ENCODE peak calls at places on chromosomes 2 and 18, in nine cellular contexts. H, G, I, Y, W, T, Q, D and M are unnamed samples.

GRCh38 chr2:59182249-59182648 is 941.1 kb upstream of the FANCL start:
- DNase-seq in H (no peak), G (peak), I (no peak), Y (no peak), W (no peak), T (peak), Q (no peak), D (peak), M (no peak)

GRCh38 chr18:54023471-54023870 is 201.0 kb downstream of the MBD2 start:
- DNase-seq in H (no peak), G (no peak), I (no peak), Y (no peak), W (no peak), T (no peak), Q (no peak), D (no peak), M (no peak)

GRCh38 chr18:58632557-58632956 is 3.7 kb upstream of the ALPK2 start:
- DNase-seq in H (no peak), G (no peak), I (no peak), Y (peak), W (no peak), T (no peak), Q (no peak), D (no peak), M (no peak)

GRCh38 chr2:196229013-196229412 is 57.6 kb upstream of the STK17B start:
- DNase-seq in H (no peak), G (no peak), I (no peak), Y (no peak), W (no peak), T (no peak), Q (no peak), D (no peak), M (no peak)

GRCh38 chr2:120555066-120555465 is 180.6 kb upstream of the GLI2 start:
- DNase-seq in H (no peak), G (no peak), I (no peak), Y (no peak), W (no peak), T (no peak), Q (no peak), D (no peak), M (no peak)

GRCh38 chr2:45889053-45889452 is 237.6 kb downstream of the PRKCE start:
- DNase-seq in H (no peak), G (peak), I (peak), Y (peak), W (no peak), T (peak), Q (no peak), D (no peak), M (peak)

GRCh38 chr18:73869182-73869581 is 278.5 kb downstream of the FBXO15 start:
- DNase-seq in H (no peak), G (no peak), I (no peak), Y (no peak), W (no peak), T (no peak), Q (no peak), D (no peak), M (no peak)

GRCh38 chr2:153872311-153873061 is 764 bp downstream of the GALNT13 start:
- DNase-seq in H (no peak), G (peak), I (no peak), Y (no peak), W (no peak), T (peak), Q (peak), D (no peak), M (no peak)

GRCh38 chr2:45014016-45014702 is 4.9 kb upstream of the SIX2 start:
- DNase-seq in H (peak), G (peak), I (peak), Y (peak), W (no peak), T (peak), Q (peak), D (peak), M (no peak)

GRCh38 chr18:6039055-6039454 is 143.7 kb upstream of the TMEM200C start:
- DNase-seq in H (no peak), G (no peak), I (no peak), Y (no peak), W (no peak), T (no peak), Q (no peak), D (no peak), M (no peak)

GRCh38 chr2:143730155-143730949 is 601.1 kb downstream of the ARHGAP15 start:
- DNase-seq in H (no peak), G (no peak), I (no peak), Y (no peak), W (no peak), T (no peak), Q (no peak), D (no peak), M (no peak)

GRCh38 chr2:108620656-108621055 is 86.4 kb downstream of the LIMS1 start:
- DNase-seq in H (no peak), G (no peak), I (no peak), Y (no peak), W (no peak), T (no peak), Q (no peak), D (no peak), M (no peak)

GRCh38 chr18:36561046-36561445 is 263.5 kb downstream of the FHOD3 start:
- DNase-seq in H (no peak), G (no peak), I (no peak), Y (no peak), W (no peak), T (no peak), Q (no peak), D (no peak), M (no peak)

GRCh38 chr2:172996387-172996961 is 79.2 kb upstream of the MAP3K20 start:
- DNase-seq in H (no peak), G (no peak), I (no peak), Y (no peak), W (no peak), T (no peak), Q (no peak), D (no peak), M (no peak)

GRCh38 chr2:200278694-200279316 is 27.7 kb upstream of the SPATS2L start:
- DNase-seq in H (no peak), G (no peak), I (no peak), Y (no peak), W (no peak), T (no peak), Q (no peak), D (no peak), M (no peak)

GRCh38 chr2:217906787-217907186 is 96.0 kb downstream of the TNS1 start:
- DNase-seq in H (no peak), G (no peak), I (no peak), Y (peak), W (no peak), T (no peak), Q (peak), D (no peak), M (no peak)
- H3K27ac ChIP-seq in H (peak), G (no peak), I (peak), Y (peak), W (peak), T (no peak), Q (no peak), D (peak), M (no peak)

GRCh38 chr2:63486861-63487290 is 101.4 kb downstream of the WDPCP start:
- DNase-seq in H (no peak), G (peak), I (no peak), Y (no peak), W (no peak), T (peak), Q (no peak), D (no peak), M (no peak)
- TF ChIP-seq CTCF in H (no peak), G (no peak), I (no peak), Y (no peak), W (no peak), T (peak), Q (no peak), D (peak), M (no peak)

GRCh38 chr2:54503828-54504227 is 47.7 kb downstream of the SPTBN1 start:
- DNase-seq in H (no peak), G (no peak), I (no peak), Y (no peak), W (no peak), T (no peak), Q (no peak), D (no peak), M (no peak)

GRCh38 chr2:54504866-54505265 is 48.7 kb downstream of the SPTBN1 start:
- DNase-seq in H (no peak), G (no peak), I (no peak), Y (no peak), W (no peak), T (no peak), Q (no peak), D (no peak), M (no peak)

GRCh38 chr2:54512663-54513363 is 56.7 kb downstream of the SPTBN1 start:
- DNase-seq in H (no peak), G (no peak), I (no peak), Y (no peak), W (no peak), T (no peak), Q (no peak), D (no peak), M (no peak)

GRCh38 chr2:54512183-54512582 is 56.1 kb downstream of the SPTBN1 start:
- DNase-seq in H (no peak), G (no peak), I (no peak), Y (no peak), W (no peak), T (no peak), Q (no peak), D (no peak), M (no peak)

DNA sequence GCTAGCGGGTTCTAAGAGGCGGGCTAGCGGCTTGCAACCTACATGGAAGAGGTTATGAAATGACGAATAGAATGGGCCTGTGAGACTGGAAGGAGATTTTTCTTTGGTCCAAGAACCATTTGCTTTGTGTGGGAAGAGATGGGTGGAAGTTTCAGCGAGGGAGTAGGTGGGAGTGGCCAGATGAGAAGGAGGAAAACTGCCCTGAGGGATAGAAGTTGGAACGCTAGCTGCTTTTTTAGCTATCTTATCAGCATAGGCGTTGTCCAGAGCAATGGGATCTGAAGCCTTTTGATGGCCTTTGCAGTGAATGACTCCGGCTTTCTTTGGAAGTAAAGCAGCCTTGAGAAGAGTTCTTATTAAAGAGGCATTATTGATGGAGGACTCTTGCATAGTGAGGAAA is 52.4 kb downstream of the SPTBN1 start:
- DNase-seq in H (no peak), G (no peak), I (no peak), Y (no peak), W (no peak), T (no peak), Q (no peak), D (no peak), M (no peak)
- H3K27ac ChIP-seq in H (no peak), G (peak), I (no peak), Y (no peak), W (no peak), T (no peak), Q (no peak), D (no peak), M (no peak)

DNA sequence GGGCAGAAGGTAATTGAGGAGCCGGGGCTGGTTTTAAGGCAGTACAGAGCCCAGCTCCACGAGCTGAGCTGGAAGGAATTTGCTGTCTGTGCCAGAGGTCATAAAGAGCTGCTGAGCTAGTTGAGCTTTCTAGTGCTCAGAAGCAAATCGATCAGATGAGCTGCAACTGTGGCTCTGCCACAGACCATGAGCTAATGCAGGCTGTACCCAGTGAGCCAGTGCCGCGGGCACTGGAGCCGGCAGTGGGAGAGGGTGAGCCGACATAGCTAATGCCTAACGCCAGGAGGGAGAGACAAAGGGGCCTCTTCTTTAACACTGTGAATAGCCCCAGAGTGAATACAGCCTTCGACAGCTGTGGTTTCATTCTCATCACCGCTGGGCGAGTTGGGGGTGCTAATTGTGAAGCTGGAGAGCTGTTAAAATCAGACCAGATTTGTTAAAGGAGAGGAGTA is 410.1 kb upstream of the TCF4 start:
- DNase-seq in H (no peak), G (peak), I (peak), Y (no peak), W (no peak), T (peak), Q (no peak), D (no peak), M (no peak)
- TF ChIP-seq CTCF in H (no peak), G (no peak), I (no peak), Y (no peak), W (no peak), T (no peak), Q (no peak), D (no peak), M (no peak)

GRCh38 chr2:225011585-225011984 is 30.7 kb downstream of the DOCK10 start:
- DNase-seq in H (no peak), G (no peak), I (no peak), Y (no peak), W (no peak), T (no peak), Q (no peak), D (no peak), M (no peak)
- H3K27ac ChIP-seq in H (no peak), G (no peak), I (no peak), Y (no peak), W (no peak), T (no peak), Q (no peak), D (peak), M (no peak)

GRCh38 chr2:23521060-23521459 is 136.1 kb downstream of the KLHL29 start:
- DNase-seq in H (no peak), G (no peak), I (no peak), Y (no peak), W (no peak), T (no peak), Q (no peak), D (no peak), M (no peak)

GRCh38 chr2:23520256-23520655 is 135.3 kb downstream of the KLHL29 start:
- DNase-seq in H (no peak), G (no peak), I (peak), Y (no peak), W (no peak), T (no peak), Q (no peak), D (no peak), M (no peak)

GRCh38 chr2:23516546-23517256 is 131.7 kb downstream of the KLHL29 start:
- DNase-seq in H (no peak), G (no peak), I (no peak), Y (no peak), W (no peak), T (no peak), Q (no peak), D (no peak), M (no peak)

GRCh38 chr2:23518481-23519333 is 133.7 kb downstream of the KLHL29 start:
- DNase-seq in H (no peak), G (no peak), I (no peak), Y (no peak), W (no peak), T (no peak), Q (no peak), D (no peak), M (no peak)

GRCh38 chr2:23519334-23519651 is 134.3 kb downstream of the KLHL29 start:
- DNase-seq in H (no peak), G (no peak), I (no peak), Y (peak), W (no peak), T (no peak), Q (no peak), D (no peak), M (no peak)
- TF ChIP-seq CTCF in H (no peak), G (no peak), I (no peak), Y (no peak), W (peak), T (no peak), Q (no peak), D (no peak), M (no peak)

DNA sequence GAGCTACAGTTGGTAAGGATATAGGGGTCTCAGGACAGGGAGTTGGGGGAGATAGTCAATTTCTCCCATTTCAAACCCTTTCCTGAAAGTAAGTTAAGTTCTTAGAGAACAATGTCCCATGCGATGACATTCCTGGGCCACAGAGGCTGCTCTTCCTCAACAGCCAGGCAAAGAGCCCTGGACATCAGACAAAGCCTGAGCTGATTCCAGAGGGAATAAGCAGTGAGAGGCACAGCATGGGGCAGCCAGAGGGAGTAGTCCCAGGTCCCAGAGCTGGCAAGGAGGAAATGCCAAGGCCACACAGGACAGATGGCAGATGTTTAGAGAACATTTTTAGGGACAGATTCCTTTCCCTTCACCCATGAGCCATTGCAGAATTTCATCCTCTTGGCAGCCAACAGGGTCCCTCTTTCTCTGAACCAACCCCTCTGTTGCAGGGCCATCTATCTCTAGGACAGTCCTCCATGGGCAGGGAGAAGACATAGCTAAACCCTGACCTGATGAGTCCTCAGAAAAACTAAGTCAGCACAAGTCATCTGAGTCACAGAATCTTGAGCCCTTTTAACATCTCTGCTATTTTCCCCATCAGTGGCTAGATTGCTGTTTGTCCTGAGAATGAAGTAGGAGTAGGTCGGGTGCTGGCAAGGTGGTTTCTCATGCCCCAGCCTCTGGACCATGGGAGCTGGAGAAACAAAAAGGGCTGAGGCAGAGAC is 81.6 kb upstream of the STPG4 start:
- DNase-seq in H (no peak), G (no peak), I (no peak), Y (no peak), W (no peak), T (peak), Q (no peak), D (no peak), M (no peak)
- H3K27ac ChIP-seq in H (no peak), G (no peak), I (no peak), Y (no peak), W (no peak), T (no peak), Q (no peak), D (peak), M (no peak)

GRCh38 chr2:158994920-158995676 is 26.7 kb downstream of the TANC1 start:
- DNase-seq in H (no peak), G (peak), I (no peak), Y (no peak), W (no peak), T (peak), Q (no peak), D (no peak), M (no peak)

GRCh38 chr2:158997037-158997785 is 28.8 kb downstream of the TANC1 start:
- DNase-seq in H (no peak), G (no peak), I (no peak), Y (no peak), W (no peak), T (no peak), Q (no peak), D (no peak), M (no peak)

GRCh38 chr2:158998486-158999248 is 30.2 kb downstream of the TANC1 start:
- DNase-seq in H (no peak), G (no peak), I (no peak), Y (peak), W (no peak), T (no peak), Q (no peak), D (no peak), M (no peak)

GRCh38 chr2:158995677-158996049 is 27.2 kb downstream of the TANC1 start:
- DNase-seq in H (no peak), G (no peak), I (no peak), Y (no peak), W (no peak), T (peak), Q (no peak), D (no peak), M (no peak)

DNA sequence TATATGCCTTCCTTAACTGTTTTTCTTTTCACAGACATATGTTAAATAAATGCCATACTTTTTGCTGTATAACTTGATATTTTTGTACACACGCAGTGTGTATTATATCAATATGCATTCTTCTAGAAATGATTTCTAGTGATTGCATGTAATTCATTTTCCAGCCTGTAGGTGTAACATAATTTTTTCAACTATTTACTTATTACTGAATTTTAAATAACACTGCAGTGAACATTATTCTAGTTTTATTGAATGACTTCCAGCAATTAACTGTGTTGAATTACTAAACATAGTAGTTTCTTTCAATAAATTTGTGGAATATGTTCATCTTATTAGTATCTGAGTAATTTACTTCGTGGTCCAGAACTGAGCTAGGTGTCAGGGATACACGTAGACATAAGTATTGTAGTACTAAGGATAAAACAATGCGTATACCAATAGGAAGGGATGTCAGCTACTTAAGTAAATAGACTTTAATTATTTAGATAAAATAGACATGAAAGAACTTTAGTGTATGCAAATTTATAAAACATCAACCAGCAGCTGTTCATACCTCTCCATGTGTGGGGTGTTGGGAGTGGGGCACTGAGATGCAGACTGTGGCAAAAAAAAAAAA is 28.0 kb downstream of the TANC1 start:
- DNase-seq in H (no peak), G (no peak), I (no peak), Y (no peak), W (no peak), T (no peak), Q (no peak), D (no peak), M (no peak)
- TF ChIP-seq CTCF in H (no peak), G (peak), I (no peak), Y (peak), W (no peak), T (peak), Q (peak), D (no peak), M (peak)

DNA sequence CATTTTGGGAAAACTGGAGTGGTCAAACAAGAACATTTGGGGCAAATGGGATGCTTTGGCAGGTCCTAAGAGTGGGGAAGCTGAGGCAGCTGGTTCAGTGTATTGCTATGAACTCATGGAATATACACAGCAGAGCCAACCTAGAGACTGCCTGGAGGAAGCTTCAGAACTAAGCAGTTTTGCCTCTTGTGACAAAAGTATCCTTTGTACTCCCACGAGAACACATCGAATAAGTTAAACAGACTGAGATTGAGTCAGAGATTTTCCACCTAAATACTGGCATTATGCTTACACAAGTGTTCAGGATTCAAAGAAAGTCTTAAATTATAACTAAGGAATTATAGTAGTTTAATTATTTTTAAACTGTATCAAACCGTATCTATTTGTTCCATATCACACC is 5.2 kb upstream of the ARMC9 start:
- DNase-seq in H (no peak), G (no peak), I (no peak), Y (no peak), W (no peak), T (no peak), Q (no peak), D (no peak), M (no peak)
- H3K27ac ChIP-seq in H (peak), G (no peak), I (no peak), Y (peak), W (no peak), T (no peak), Q (no peak), D (no peak), M (no peak)

DNA sequence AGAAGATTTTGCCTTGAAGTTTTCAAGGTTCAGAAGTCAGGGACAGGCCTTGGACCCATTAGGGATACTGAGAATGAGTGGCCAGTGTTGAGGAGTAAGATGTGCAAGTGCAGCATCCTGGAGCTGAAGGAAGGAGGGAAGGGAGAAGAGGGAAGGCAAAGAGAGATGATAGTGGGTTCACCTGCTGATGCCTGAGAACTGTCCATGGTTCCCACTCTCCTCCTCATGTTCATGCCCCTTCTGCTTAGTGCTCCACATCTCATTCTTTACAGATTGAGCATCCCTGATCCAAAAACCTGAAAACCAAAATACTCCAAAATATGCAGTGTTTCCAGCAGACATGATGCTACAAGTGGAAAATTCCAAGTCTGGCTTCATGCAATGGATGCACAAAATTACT is 137.8 kb downstream of the CCDC102B start:
- DNase-seq in H (no peak), G (no peak), I (no peak), Y (no peak), W (no peak), T (no peak), Q (no peak), D (no peak), M (no peak)
- TF ChIP-seq CTCF in H (no peak), G (no peak), I (no peak), Y (no peak), W (no peak), T (no peak), Q (no peak), D (no peak), M (no peak)